ENCODE peak calls at places on chromosome 2, in seven cellular contexts. X is HEK293T; V is SW 1271; P is GM23248; U is GM20000; I is HuH-7.5; G is stimulated activated CD4-positive, alpha-beta T cell treated with anti-CD3 and anti-CD28 coated beads, TNF-alpha, amount 100 ng/mL, for 4 hours. D is an unnamed sample.
A peak's percentile ranks its signal among the peaks of the same experiment; 100 is the strongest.

GRCh38 chr2:206392118-206392517 is 51.2 kb upstream of the ADAM23 start:
- DNase-seq in P (peak; percentile 69), U (peak; percentile 81), G (no peak), X (peak; percentile 67), I (peak; percentile 61), V (peak; percentile 55), D (no peak)

GRCh38 chr2:14634223-14634884 is 1.8 kb downstream of the LRATD1 start:
- DNase-seq in V (peak; percentile 81), I (peak; percentile 17), P (peak; percentile 92), X (peak; percentile 59), G (no peak), U (peak; percentile 77), D (peak; percentile 53)

GRCh38 chr2:109582928-109583895 is 30.6 kb downstream of the SEPTIN10 start:
- DNase-seq in V (no peak), P (peak; percentile 37), G (no peak), I (no peak), U (no peak), X (no peak), D (no peak)

GRCh38 chr2:228613133-228613532 is 431.6 kb upstream of the SPHKAP start:
- DNase-seq in V (no peak), G (no peak), I (no peak), X (no peak), U (no peak), P (peak; percentile 97), D (no peak)

GRCh38 chr2:13046557-13047165 is 329.9 kb downstream of the TRIB2 start:
- DNase-seq in I (no peak), U (no peak), V (peak; percentile 20), G (no peak), P (peak; percentile 33), X (no peak), D (no peak)

GRCh38 chr2:52884971-52885370 is 882.6 kb upstream of the CHAC2 start:
- DNase-seq in I (no peak), G (no peak), U (no peak), P (no peak), X (no peak), V (no peak), D (no peak)

GRCh38 chr2:179237209-179237946 is 27.3 kb downstream of the SESTD1 start:
- DNase-seq in G (no peak), U (no peak), P (peak; percentile 38), V (no peak), X (no peak), I (no peak), D (no peak)

GRCh38 chr2:188664391-188664790 is 309.8 kb upstream of the COL3A1 start:
- DNase-seq in G (no peak), P (no peak), I (no peak), U (no peak), X (no peak), V (no peak), D (no peak)

GRCh38 chr2:235945608-235946140 is 222.5 kb downstream of the GBX2 start:
- DNase-seq in G (no peak), I (no peak), V (no peak), X (no peak), U (no peak), P (no peak), D (peak; percentile 0)

GRCh38 chr2:48174503-48174902 is 268.2 kb upstream of the FBXO11 start:
- DNase-seq in I (no peak), P (peak; percentile 2), U (no peak), V (no peak), X (no peak), G (no peak), D (no peak)

GRCh38 chr2:220370764-220371163 is 743.3 kb downstream of the SLC4A3 start:
- DNase-seq in I (no peak), P (no peak), X (no peak), V (no peak), U (no peak), G (no peak), D (no peak)

GRCh38 chr2:149768320-149768799 is 180.8 kb upstream of the MMADHC start:
- DNase-seq in U (no peak), I (no peak), X (no peak), V (no peak), G (no peak), P (peak; percentile 51), D (no peak)

GRCh38 chr2:25557179-25558036 is 116.0 kb downstream of the DTNB start:
- DNase-seq in U (peak; percentile 46), V (no peak), I (no peak), G (no peak), X (no peak), P (no peak), D (no peak)

GRCh38 chr2:240618776-240619175 is 6.5 kb upstream of the GPR35 start:
- DNase-seq in G (no peak), I (no peak), V (no peak), P (no peak), U (no peak), X (no peak), D (no peak)

GRCh38 chr2:12300019-12300602 is 416.6 kb upstream of the TRIB2 start:
- DNase-seq in V (no peak), P (peak; percentile 45), U (no peak), G (no peak), I (no peak), X (no peak), D (no peak)

GRCh38 chr2:85111819-85112281 is 21.3 kb upstream of the TCF7L1 start:
- DNase-seq in X (no peak), I (no peak), V (no peak), U (no peak), G (no peak), P (peak; percentile 87), D (no peak)

GRCh38 chr2:140658766-140659165 is 1472.0 kb downstream of the LRP1B start:
- DNase-seq in G (no peak), X (peak; percentile 13), I (no peak), U (no peak), V (no peak), P (no peak), D (no peak)

GRCh38 chr2:172457606-172458005 is 30.2 kb downstream of the ITGA6 start:
- DNase-seq in U (no peak), G (no peak), P (no peak), X (no peak), I (no peak), V (no peak), D (no peak)

GRCh38 chr2:169393068-169393590 is 30.8 kb upstream of the LRP2 start:
- DNase-seq in X (peak; percentile 16), G (no peak), I (no peak), U (peak; percentile 21), V (no peak), P (no peak), D (no peak)

GRCh38 chr2:235091983-235092382 is 140.2 kb downstream of the SH3BP4 start:
- DNase-seq in V (no peak), U (no peak), X (no peak), P (no peak), G (no peak), I (no peak), D (no peak)

GRCh38 chr2:85888020-85888744 is 608 bp downstream of the ST3GAL5 start:
- DNase-seq in G (no peak), V (peak; percentile 49), I (peak; percentile 27), P (peak; percentile 53), X (peak; percentile 18), U (peak; percentile 41), D (no peak)

GRCh38 chr2:55309441-55309840 is 40.4 kb upstream of the MTIF2 start:
- DNase-seq in V (peak; percentile 41), X (no peak), P (peak; percentile 84), G (no peak), U (no peak), I (no peak), D (no peak)